ENCODE peak calls at places on chromosomes 6 and 20, in five cellular contexts. K is K562, C is GM12878, W is H1, V is HepG2. L is an unnamed sample.

GRCh38 chr6:89818977-89819335 is 638 bp downstream of the MDN1 start:
- DNase-seq in K (no peak), C (no peak), W (no peak), V (peak; percentile 43), L (peak; percentile 58)

GRCh38 chr6:68724054-68724453 is 89.0 kb downstream of the ADGRB3 start:
- DNase-seq in K (no peak), C (no peak), W (no peak), V (no peak), L (no peak)

GRCh38 chr6:99613705-99614429 is 7.2 kb downstream of the PRDM13 start:
- DNase-seq in K (no peak), C (no peak), W (peak; percentile 83), V (no peak), L (peak; percentile 69)

GRCh38 chr6:53831081-53831839 is 36.5 kb downstream of the LRRC1 start:
- DNase-seq in K (no peak), C (no peak), W (no peak), V (no peak), L (no peak)

GRCh38 chr6:45710304-45710821 is 305.3 kb downstream of the CLIC5 start:
- DNase-seq in K (no peak), C (peak; percentile 62), W (no peak), V (no peak), L (no peak)

GRCh38 chr20:20441259-20441658 is 73.4 kb downstream of the INSM1 start:
- DNase-seq in K (no peak), C (no peak), W (no peak), V (no peak), L (peak; percentile 33)

GRCh38 chr6:2468601-2468955 is 223.2 kb upstream of the GMDS start:
- DNase-seq in K (no peak), C (no peak), W (no peak), V (no peak), L (no peak)

GRCh38 chr6:71446084-71446869 is 157.7 kb downstream of the OGFRL1 start:
- DNase-seq in K (no peak), C (peak; percentile 26), W (no peak), V (no peak), L (no peak)

GRCh38 chr6:36595168-36595818 is 1.1 kb downstream of the SRSF3 start:
- DNase-seq in K (no peak), C (no peak), W (no peak), V (peak; percentile 52), L (peak; percentile 51)

GRCh38 chr6:148520109-148520841 is 177.6 kb downstream of the SASH1 start:
- DNase-seq in K (no peak), C (peak; percentile 65), W (no peak), V (no peak), L (no peak)

GRCh38 chr6:101747160-101747559 is 353.7 kb downstream of the GRIK2 start:
- DNase-seq in K (no peak), C (no peak), W (no peak), V (no peak), L (no peak)

GRCh38 chr6:32967151-32968091 is 973 bp upstream of the BRD2 start:
- DNase-seq in K (peak; percentile 47), C (no peak), W (peak; percentile 44), V (peak; percentile 87), L (peak; percentile 73)

GRCh38 chr6:142378138-142378875 is 76.5 kb downstream of the ADGRG6 start:
- DNase-seq in K (no peak), C (no peak), W (no peak), V (peak; percentile 87), L (peak; percentile 16)

GRCh38 chr6:113219783-113220182 is 637.4 kb upstream of the MARCKS start:
- DNase-seq in K (no peak), C (no peak), W (no peak), V (no peak), L (no peak)

GRCh38 chr20:42274977-42275376 is 656.8 kb upstream of the CHD6 start:
- DNase-seq in K (no peak), C (no peak), W (no peak), V (no peak), L (no peak)

GRCh38 chr6:77021232-77021631 is 442.1 kb downstream of the HTR1B start:
- DNase-seq in K (no peak), C (no peak), W (no peak), V (no peak), L (no peak)
- TF ChIP-seq CTCF in K (no peak), C (no peak), W (no peak), V (no peak), L (no peak)

DNA sequence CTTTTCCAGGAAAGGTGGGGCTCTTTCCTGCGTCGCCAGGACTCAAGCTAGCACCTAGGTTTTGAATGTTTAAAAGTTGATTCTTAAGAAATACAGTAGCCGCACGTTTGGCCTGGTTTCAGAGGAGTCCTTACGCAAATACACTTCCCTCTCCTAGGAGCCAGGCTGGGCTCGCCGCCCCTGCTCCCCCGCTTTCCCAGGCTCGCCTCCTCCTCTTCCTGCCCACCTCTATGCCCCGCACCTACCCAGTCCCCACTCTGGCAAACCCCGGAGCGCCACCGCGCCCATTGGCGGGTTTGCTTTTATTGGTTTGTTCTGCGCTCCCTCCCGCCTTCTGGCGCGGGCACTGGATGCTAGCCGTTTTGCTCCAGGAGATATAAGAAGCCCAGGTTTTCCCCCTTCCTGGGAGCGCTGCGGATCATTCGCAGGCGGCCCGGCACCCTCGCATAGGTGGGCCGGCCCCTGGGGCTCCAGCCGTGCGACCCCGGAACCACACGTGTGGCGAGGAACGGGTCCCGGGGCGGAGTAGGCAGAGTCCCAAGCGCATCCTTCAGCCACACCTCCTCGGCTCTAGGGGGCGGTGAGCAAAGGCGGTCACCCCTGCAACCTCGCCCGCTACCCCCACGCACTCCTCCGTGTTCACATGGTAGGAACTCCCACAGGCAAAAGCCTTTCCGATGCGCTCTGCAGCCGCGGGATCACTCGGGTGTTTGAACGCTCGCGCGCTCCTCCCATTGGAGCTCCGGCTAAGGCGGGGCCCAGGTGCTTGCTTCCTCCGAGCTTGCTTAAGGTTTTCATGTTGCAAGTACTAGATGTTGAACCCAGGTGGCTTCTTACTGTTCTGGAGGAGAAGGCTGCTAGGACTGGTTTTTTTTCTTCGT is 119.0 kb downstream of the RTN4IP1 start:
- DNase-seq in K (no peak), C (no peak), W (peak; percentile 77), V (peak; percentile 40), L (peak; percentile 71)
- TF ChIP-seq EZH2 in K (no peak), C (no peak), W (no peak), V (no peak), L (peak; percentile 17)

GRCh38 chr20:14925286-14925685 is 587.9 kb upstream of the FLRT3 start:
- DNase-seq in K (no peak), C (no peak), W (no peak), V (no peak), L (no peak)
- TF ChIP-seq CREB1 in K (no peak), C (no peak), W (no peak), V (no peak), L (no peak)

GRCh38 chr6:125759184-125759902 is 9.9 kb downstream of the HEY2 start:
- DNase-seq in K (peak; percentile 77), C (no peak), W (peak; percentile 94), V (no peak), L (peak; percentile 92)
- TF ChIP-seq CTCF in K (peak; percentile 88), C (no peak), W (peak; percentile 83), V (peak; percentile 64), L (peak; percentile 92)

DNA sequence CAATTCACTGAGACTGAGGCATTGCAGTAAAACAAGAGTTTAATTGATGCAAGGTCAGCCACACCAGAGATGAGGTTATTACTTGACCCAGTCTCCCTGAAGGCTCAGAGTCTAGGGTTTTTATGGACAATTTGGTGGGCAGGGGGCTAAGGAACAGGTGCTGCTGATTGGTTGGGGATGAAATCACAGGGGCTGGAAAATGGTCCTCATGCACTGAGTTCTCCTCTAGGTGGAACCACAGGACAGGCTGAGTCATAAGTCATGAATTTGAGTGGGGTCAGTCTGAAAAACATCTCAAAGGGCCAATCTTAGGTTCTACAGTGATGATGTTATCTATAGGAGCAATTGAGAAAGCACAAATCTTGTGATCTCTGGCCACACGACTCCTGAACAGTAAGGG is 6.0 kb upstream of the MRS2 start:
- DNase-seq in K (no peak), C (no peak), W (no peak), V (no peak), L (no peak)
- TF ChIP-seq EZH2 in K (no peak), C (no peak), W (no peak), V (no peak), L (no peak)

DNA sequence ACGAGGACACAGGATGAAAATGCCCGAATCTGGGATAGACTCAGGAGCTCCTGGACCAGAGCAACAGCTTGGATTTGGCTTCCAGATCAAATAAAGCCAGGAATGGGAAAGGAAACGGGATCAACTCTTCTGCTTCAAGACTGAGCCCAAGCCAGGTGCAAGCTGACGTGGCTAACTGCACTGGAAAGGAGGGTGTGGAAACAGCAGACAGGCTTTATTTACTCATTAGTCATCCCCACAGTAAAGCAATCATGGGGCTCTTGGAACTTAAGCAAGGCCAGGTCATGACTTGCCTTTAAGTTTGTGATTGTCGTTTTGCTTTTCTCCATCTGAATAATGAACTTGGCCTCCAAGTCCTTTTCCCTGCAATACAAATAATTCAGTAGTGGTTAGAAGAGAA is 45.2 kb downstream of the KIF16B start:
- DNase-seq in K (no peak), C (no peak), W (no peak), V (peak; percentile 80), L (no peak)
- TF ChIP-seq CREB1 in K (no peak), C (no peak), W (no peak), V (peak; percentile 63), L (no peak)

GRCh38 chr6:44485601-44486000 is 98.1 kb downstream of the CDC5L start:
- DNase-seq in K (no peak), C (no peak), W (no peak), V (no peak), L (peak; percentile 25)
- TF ChIP-seq CTCF in K (peak; percentile 29), C (no peak), W (peak; percentile 54), V (no peak), L (peak; percentile 53)

GRCh38 chr20:56630506-56631317 is 1.6 kb downstream of the TFAP2C start:
- DNase-seq in K (no peak), C (no peak), W (peak; percentile 80), V (no peak), L (peak; percentile 69)

GRCh38 chr20:56629464-56630085 is 469 bp downstream of the TFAP2C start:
- DNase-seq in K (no peak), C (no peak), W (no peak), V (no peak), L (peak; percentile 22)

GRCh38 chr20:56631318-56631989 is 2.3 kb downstream of the TFAP2C start:
- DNase-seq in K (no peak), C (no peak), W (no peak), V (no peak), L (peak; percentile 46)

GRCh38 chr20:56628873-56629463 is at the start of gene TFAP2C:
- DNase-seq in K (peak; percentile 89), C (no peak), W (peak; percentile 78), V (no peak), L (peak; percentile 85)

DNA sequence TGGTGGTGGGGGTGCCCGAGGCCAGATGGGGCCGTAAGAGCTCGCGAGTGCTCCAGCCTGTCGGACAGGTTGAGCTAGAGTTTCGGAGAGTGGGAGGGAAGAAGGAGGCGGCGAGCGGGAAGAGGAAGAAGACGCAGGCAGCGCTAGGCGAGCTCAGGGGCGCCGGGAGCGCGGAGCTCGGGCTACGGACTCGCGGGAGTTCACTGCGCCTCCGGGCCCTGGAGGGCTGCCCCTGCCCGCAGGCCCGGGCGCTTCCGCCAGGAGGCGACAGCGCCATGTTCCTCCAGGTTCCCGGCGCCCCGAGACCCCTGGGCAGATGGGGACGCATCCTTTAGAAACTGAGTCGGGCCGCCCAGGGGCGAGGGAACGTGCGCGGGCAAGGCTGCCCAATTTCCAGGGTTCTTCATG is 984 bp downstream of the TFAP2C start:
- DNase-seq in K (peak; percentile 26), C (no peak), W (peak; percentile 91), V (no peak), L (peak; percentile 91)
- TF ChIP-seq EZH2 in K (no peak), C (no peak), W (no peak), V (no peak), L (no peak)

GRCh38 chr6:4905858-4906257 is 98.0 kb downstream of the RPP40 start:
- DNase-seq in K (no peak), C (no peak), W (no peak), V (no peak), L (no peak)
- TF ChIP-seq CREB1 in K (no peak), C (no peak), W (no peak), V (no peak), L (no peak)